ENCODE peak calls at places on chromosomes 4 and X, in four cellular contexts. One of them, this sample, is unnamed.
A peak's percentile ranks its signal among the peaks of the same experiment; 100 is the strongest.

GRCh38 chr4:154354883-154355282 is 136.7 kb downstream of the DCHS2 start:
- DNase-seq in brain microvascular endothelial cell: no peak
- DNase-seq in right atrium auricular region: no peak
- DNase-seq in fibroblast of lung: no peak
- DNase-seq in this sample: no peak

GRCh38 chrX:150767475-150768131 is 74.4 kb downstream of the MTMR1 start:
- DNase-seq in brain microvascular endothelial cell: peak; percentile 86
- DNase-seq in right atrium auricular region: peak; percentile 58
- DNase-seq in fibroblast of lung: peak; percentile 79
- DNase-seq in this sample: no peak

GRCh38 chr4:73208376-73208775 is 50.2 kb downstream of the ANKRD17 start:
- DNase-seq in brain microvascular endothelial cell: peak; percentile 18
- DNase-seq in right atrium auricular region: no peak
- DNase-seq in fibroblast of lung: peak; percentile 31
- DNase-seq in this sample: no peak

GRCh38 chr4:112266823-112267222 is 18.9 kb downstream of the TIFA start:
- DNase-seq in brain microvascular endothelial cell: no peak
- DNase-seq in right atrium auricular region: no peak
- DNase-seq in fibroblast of lung: peak; percentile 62
- DNase-seq in this sample: no peak

GRCh38 chr4:160299608-160300007 is 1196.7 kb downstream of the RAPGEF2 start:
- DNase-seq in brain microvascular endothelial cell: no peak
- DNase-seq in right atrium auricular region: no peak
- DNase-seq in fibroblast of lung: no peak
- DNase-seq in this sample: no peak

GRCh38 chrX:109635151-109635550 is 10.2 kb upstream of the KCNE5 start:
- DNase-seq in brain microvascular endothelial cell: peak; percentile 6
- DNase-seq in right atrium auricular region: no peak
- DNase-seq in fibroblast of lung: peak; percentile 14
- DNase-seq in this sample: no peak

GRCh38 chr4:143407475-143407874 is 70.8 kb downstream of the GAB1 start:
- DNase-seq in brain microvascular endothelial cell: no peak
- DNase-seq in right atrium auricular region: no peak
- DNase-seq in fibroblast of lung: peak; percentile 20
- DNase-seq in this sample: no peak

GRCh38 chr4:183499797-183500196 is 5.1 kb upstream of the ING2 start:
- DNase-seq in brain microvascular endothelial cell: no peak
- DNase-seq in right atrium auricular region: no peak
- DNase-seq in fibroblast of lung: no peak
- DNase-seq in this sample: no peak

GRCh38 chr4:115938764-115939443 is 825.5 kb upstream of the NDST4 start:
- DNase-seq in brain microvascular endothelial cell: no peak
- DNase-seq in right atrium auricular region: no peak
- DNase-seq in fibroblast of lung: no peak
- DNase-seq in this sample: no peak

GRCh38 chrX:30278365-30278764 is 30.8 kb downstream of the NR0B1 start:
- DNase-seq in brain microvascular endothelial cell: peak; percentile 23
- DNase-seq in right atrium auricular region: no peak
- DNase-seq in fibroblast of lung: peak; percentile 60
- DNase-seq in this sample: no peak

GRCh38 chr4:27763830-27764525 is 903.3 kb downstream of the STIM2 start:
- DNase-seq in brain microvascular endothelial cell: no peak
- DNase-seq in right atrium auricular region: no peak
- DNase-seq in fibroblast of lung: peak; percentile 1
- DNase-seq in this sample: no peak

GRCh38 chr4:65007841-65008439 is 598.7 kb upstream of the TECRL start:
- DNase-seq in brain microvascular endothelial cell: peak; percentile 43
- DNase-seq in right atrium auricular region: no peak
- DNase-seq in fibroblast of lung: no peak
- DNase-seq in this sample: peak; percentile 6

GRCh38 chrX:103453655-103454054 is 65.6 kb downstream of the RAB40A start:
- DNase-seq in brain microvascular endothelial cell: peak; percentile 89
- DNase-seq in right atrium auricular region: no peak
- DNase-seq in fibroblast of lung: peak; percentile 97
- DNase-seq in this sample: no peak

GRCh38 chr4:4866124-4866832 is 6.8 kb downstream of the MSX1 start:
- DNase-seq in brain microvascular endothelial cell: no peak
- DNase-seq in right atrium auricular region: no peak
- DNase-seq in fibroblast of lung: no peak
- DNase-seq in this sample: no peak

GRCh38 chrX:26778320-26778888 is 562.4 kb downstream of the MAGEB5 start:
- DNase-seq in brain microvascular endothelial cell: no peak
- DNase-seq in right atrium auricular region: no peak
- DNase-seq in fibroblast of lung: no peak
- DNase-seq in this sample: no peak

GRCh38 chr4:167989815-167990214 is 102.5 kb upstream of the ANXA10 start:
- DNase-seq in brain microvascular endothelial cell: no peak
- DNase-seq in right atrium auricular region: no peak
- DNase-seq in fibroblast of lung: no peak
- DNase-seq in this sample: no peak

DNA sequence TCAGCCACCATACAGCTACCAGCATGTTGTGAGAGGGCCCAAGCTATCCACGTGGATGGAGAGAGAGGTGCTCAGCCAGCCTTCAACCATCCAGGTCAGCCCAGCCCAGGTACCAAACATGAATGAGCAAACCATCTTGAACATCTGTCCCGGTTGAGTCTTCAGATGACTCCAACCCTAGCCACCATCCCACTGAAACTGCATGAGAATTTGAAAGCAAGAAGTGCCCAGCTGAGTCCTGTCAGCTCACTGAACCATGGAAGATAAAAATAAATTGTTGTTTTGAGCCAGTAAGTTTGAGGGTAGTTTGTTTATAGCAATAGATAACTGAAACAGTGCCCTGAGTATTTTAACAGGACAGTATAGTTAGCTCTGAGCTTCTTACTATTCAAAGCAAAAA is 7.3 kb upstream of the SEL1L3 start:
- DNase-seq in brain microvascular endothelial cell: no peak
- DNase-seq in right atrium auricular region: no peak
- DNase-seq in fibroblast of lung: no peak
- DNase-seq in this sample: no peak
- H3K4me3 ChIP-seq in brain microvascular endothelial cell: no peak overlapping the region
- H3K4me3 ChIP-seq in right atrium auricular region: no peak overlapping the region
- H3K4me3 ChIP-seq in fibroblast of lung: no peak overlapping the region
- H3K4me3 ChIP-seq in this sample: no peak overlapping the region

GRCh38 chr4:86898562-86898961 is 6.3 kb upstream of the C4orf36 start:
- DNase-seq in brain microvascular endothelial cell: peak; percentile 9
- DNase-seq in right atrium auricular region: no peak
- DNase-seq in fibroblast of lung: no peak
- DNase-seq in this sample: no peak
- TF ChIP-seq CTCF in brain microvascular endothelial cell: peak; percentile 50
- TF ChIP-seq CTCF in right atrium auricular region: no peak
- TF ChIP-seq CTCF in fibroblast of lung: no peak
- TF ChIP-seq CTCF in this sample: peak; percentile 56

DNA sequence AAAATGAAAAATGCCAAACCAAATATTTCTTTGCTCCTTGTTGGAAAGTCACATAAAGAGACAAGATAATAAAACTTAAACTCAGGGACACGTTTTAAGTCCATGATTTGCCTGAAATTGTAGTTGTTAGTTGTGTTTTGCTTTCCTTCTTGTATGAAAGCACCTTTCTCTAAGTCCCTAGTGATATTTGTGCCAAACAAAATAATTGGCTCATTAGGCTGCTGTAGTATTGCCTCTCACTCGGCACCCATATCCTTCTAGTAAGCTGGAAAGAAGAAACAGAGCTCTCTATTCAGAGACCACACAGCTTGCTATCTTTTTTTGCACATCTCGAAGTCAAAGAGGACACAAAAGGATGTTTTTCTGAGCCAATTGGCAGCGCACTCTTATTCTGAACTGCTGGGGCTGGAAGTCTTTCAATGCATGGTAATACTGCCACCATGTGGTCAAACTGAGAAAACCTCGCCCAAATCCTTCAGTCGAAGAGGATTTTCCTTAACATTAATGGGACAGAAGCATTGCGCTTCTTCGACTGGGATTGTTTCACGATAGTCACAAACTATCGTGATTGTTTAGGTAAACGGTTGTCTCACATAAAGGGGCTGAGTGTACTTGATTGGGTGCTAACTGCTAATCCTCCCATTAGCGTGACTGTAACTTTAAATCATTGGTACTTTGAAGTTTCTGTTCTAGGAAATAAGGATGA is 571.9 kb upstream of the LCORL start:
- DNase-seq in brain microvascular endothelial cell: peak; percentile 61
- DNase-seq in right atrium auricular region: peak; percentile 70
- DNase-seq in fibroblast of lung: peak; percentile 81
- DNase-seq in this sample: peak; percentile 32
- H3K4me3 ChIP-seq in brain microvascular endothelial cell: no peak overlapping the region
- H3K4me3 ChIP-seq in right atrium auricular region: no peak overlapping the region
- H3K4me3 ChIP-seq in fibroblast of lung: peak overlapping the region; percentile 32
- H3K4me3 ChIP-seq in this sample: peak overlapping the region; percentile 30

GRCh38 chr4:42404001-42404400 is 6.7 kb downstream of the SHISA3 start:
- DNase-seq in brain microvascular endothelial cell: no peak
- DNase-seq in right atrium auricular region: no peak
- DNase-seq in fibroblast of lung: no peak
- DNase-seq in this sample: no peak
- TF ChIP-seq CTCF in brain microvascular endothelial cell: peak; percentile 21
- TF ChIP-seq CTCF in right atrium auricular region: no peak
- TF ChIP-seq CTCF in fibroblast of lung: no peak
- TF ChIP-seq CTCF in this sample: peak; percentile 6

GRCh38 chr4:2799971-2800690 is 7.2 kb downstream of the SH3BP2 start:
- DNase-seq in brain microvascular endothelial cell: no peak
- DNase-seq in right atrium auricular region: no peak
- DNase-seq in fibroblast of lung: no peak
- DNase-seq in this sample: no peak
- H3K4me3 ChIP-seq in brain microvascular endothelial cell: no peak overlapping the region
- H3K4me3 ChIP-seq in right atrium auricular region: peak overlapping the region; percentile 30
- H3K4me3 ChIP-seq in fibroblast of lung: no peak overlapping the region
- H3K4me3 ChIP-seq in this sample: peak overlapping the region; percentile 33

DNA sequence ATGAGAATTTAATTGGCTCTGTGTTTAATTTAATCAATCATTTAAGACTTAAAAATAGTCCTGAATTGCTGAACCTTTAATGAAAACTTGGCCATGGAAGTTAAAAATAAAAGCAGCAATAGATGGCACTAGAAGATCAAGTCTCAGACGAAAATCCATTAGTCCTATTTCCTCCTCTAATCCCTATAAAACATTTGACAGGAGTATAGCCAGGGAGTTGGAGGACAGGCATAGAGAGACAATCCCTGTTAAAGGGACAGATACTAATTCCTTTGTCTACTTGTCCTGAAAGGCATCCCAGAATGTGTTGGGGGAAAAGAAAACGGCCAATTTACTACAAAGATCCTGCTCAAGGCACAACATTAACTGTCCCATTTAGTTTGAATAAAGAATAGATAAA is 276.3 kb upstream of the TACR3 start:
- DNase-seq in brain microvascular endothelial cell: no peak
- DNase-seq in right atrium auricular region: no peak
- DNase-seq in fibroblast of lung: peak; percentile 1
- DNase-seq in this sample: no peak
- TF ChIP-seq CTCF in brain microvascular endothelial cell: no peak
- TF ChIP-seq CTCF in right atrium auricular region: no peak
- TF ChIP-seq CTCF in fibroblast of lung: no peak
- TF ChIP-seq CTCF in this sample: peak; percentile 34

GRCh38 chrX:2676794-2677675 is 14.1 kb upstream of the CD99 start:
- DNase-seq in brain microvascular endothelial cell: no peak
- DNase-seq in right atrium auricular region: no peak
- DNase-seq in fibroblast of lung: peak; percentile 51
- DNase-seq in this sample: peak; percentile 52
- H3K4me3 ChIP-seq in brain microvascular endothelial cell: no peak overlapping the region
- H3K4me3 ChIP-seq in right atrium auricular region: no peak overlapping the region
- H3K4me3 ChIP-seq in fibroblast of lung: peak overlapping the region; percentile 33
- H3K4me3 ChIP-seq in this sample: no peak overlapping the region

DNA sequence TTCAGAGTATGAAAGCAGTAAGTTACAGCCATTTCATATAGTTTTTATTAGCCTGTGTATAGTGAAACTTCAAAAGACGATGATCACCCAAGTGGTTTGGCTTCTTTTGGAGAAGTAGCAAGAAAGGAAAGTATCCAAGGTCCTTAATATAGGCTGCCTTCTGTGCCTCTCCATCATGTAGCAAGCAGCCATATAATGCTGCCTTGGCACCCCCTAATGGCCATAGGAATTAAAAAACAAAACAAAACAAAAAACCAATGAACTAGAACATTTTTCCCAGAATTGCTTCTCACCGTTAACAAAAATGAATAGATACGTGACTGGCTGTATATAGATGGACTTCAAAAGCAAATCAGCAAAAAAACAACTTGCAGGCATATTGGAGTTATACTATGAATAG is 18.9 kb downstream of the LAMP2 start:
- DNase-seq in brain microvascular endothelial cell: no peak
- DNase-seq in right atrium auricular region: no peak
- DNase-seq in fibroblast of lung: peak; percentile 19
- DNase-seq in this sample: no peak
- TF ChIP-seq CTCF in brain microvascular endothelial cell: peak; percentile 46
- TF ChIP-seq CTCF in right atrium auricular region: peak; percentile 37
- TF ChIP-seq CTCF in fibroblast of lung: no peak
- TF ChIP-seq CTCF in this sample: peak; percentile 33

This sample was measured in epithelial cell of proximal tubule.